ENCODE peak calls at places on chromosomes 5 and 9, in seven cellular contexts. One of them, this sample, is unnamed.

GRCh38 chr5:103375356-103375755 is 116.8 kb downstream of the MACIR start:
- DNase-seq in fibroblast of lung: peak
- DNase-seq in astrocyte: peak
- DNase-seq in GM13976: no peak
- DNase-seq in astrocyte of the spinal cord: peak
- DNase-seq in ascending aorta: no peak
- DNase-seq in uterus: no peak
- DNase-seq in this sample: no peak

GRCh38 chr5:81971086-81971693 is 633 bp upstream of the ATG10 start:
- DNase-seq in fibroblast of lung: peak
- DNase-seq in astrocyte: peak
- DNase-seq in GM13976: peak
- DNase-seq in astrocyte of the spinal cord: peak
- DNase-seq in ascending aorta: no peak
- DNase-seq in uterus: no peak
- DNase-seq in this sample: peak

GRCh38 chr5:54455413-54456157 is at the start of gene HSPB3:
- DNase-seq in fibroblast of lung: peak
- DNase-seq in astrocyte: peak
- DNase-seq in GM13976: no peak
- DNase-seq in astrocyte of the spinal cord: peak
- DNase-seq in ascending aorta: no peak
- DNase-seq in uterus: peak
- DNase-seq in this sample: no peak

GRCh38 chr9:114287763-114288232 is 35.1 kb upstream of the ORM1 start:
- DNase-seq in fibroblast of lung: no peak
- DNase-seq in astrocyte: no peak
- DNase-seq in GM13976: no peak
- DNase-seq in astrocyte of the spinal cord: no peak
- DNase-seq in ascending aorta: peak
- DNase-seq in uterus: peak
- DNase-seq in this sample: no peak

GRCh38 chr9:4962085-4962484 is 23.0 kb upstream of the JAK2 start:
- DNase-seq in fibroblast of lung: no peak
- DNase-seq in astrocyte: no peak
- DNase-seq in GM13976: no peak
- DNase-seq in astrocyte of the spinal cord: no peak
- DNase-seq in ascending aorta: no peak
- DNase-seq in uterus: no peak
- DNase-seq in this sample: no peak

GRCh38 chr9:79765466-79765865 is 193.7 kb downstream of the TLE4 start:
- DNase-seq in fibroblast of lung: no peak
- DNase-seq in astrocyte: peak
- DNase-seq in GM13976: no peak
- DNase-seq in astrocyte of the spinal cord: peak
- DNase-seq in ascending aorta: no peak
- DNase-seq in uterus: no peak
- DNase-seq in this sample: no peak

GRCh38 chr5:143920772-143921171 is 108.8 kb downstream of the HMHB1 start:
- DNase-seq in fibroblast of lung: no peak
- DNase-seq in astrocyte: peak
- DNase-seq in GM13976: no peak
- DNase-seq in astrocyte of the spinal cord: peak
- DNase-seq in ascending aorta: no peak
- DNase-seq in uterus: no peak
- DNase-seq in this sample: no peak

GRCh38 chr5:75044406-75044805 is 8.0 kb downstream of the GCNT4 start:
- DNase-seq in fibroblast of lung: no peak
- DNase-seq in astrocyte: peak
- DNase-seq in GM13976: no peak
- DNase-seq in astrocyte of the spinal cord: no peak
- DNase-seq in ascending aorta: no peak
- DNase-seq in uterus: no peak
- DNase-seq in this sample: no peak

GRCh38 chr5:91214571-91214970 is 168.5 kb downstream of the ARRDC3 start:
- DNase-seq in fibroblast of lung: no peak
- DNase-seq in astrocyte: no peak
- DNase-seq in GM13976: no peak
- DNase-seq in astrocyte of the spinal cord: no peak
- DNase-seq in ascending aorta: no peak
- DNase-seq in uterus: no peak
- DNase-seq in this sample: no peak

GRCh38 chr5:159209438-159210305 is at the start of gene RNF145:
- DNase-seq in fibroblast of lung: peak
- DNase-seq in astrocyte: peak
- DNase-seq in GM13976: peak
- DNase-seq in astrocyte of the spinal cord: peak
- DNase-seq in ascending aorta: peak
- DNase-seq in uterus: peak
- DNase-seq in this sample: peak

GRCh38 chr5:383621-384020 is 59.4 kb upstream of the EXOC3 start:
- DNase-seq in fibroblast of lung: no peak
- DNase-seq in astrocyte: no peak
- DNase-seq in GM13976: no peak
- DNase-seq in astrocyte of the spinal cord: no peak
- DNase-seq in ascending aorta: no peak
- DNase-seq in uterus: no peak
- DNase-seq in this sample: no peak

GRCh38 chr5:128905225-128906110 is 59.8 kb upstream of the SLC27A6 start:
- DNase-seq in fibroblast of lung: peak
- DNase-seq in astrocyte: peak
- DNase-seq in GM13976: peak
- DNase-seq in astrocyte of the spinal cord: peak
- DNase-seq in ascending aorta: no peak
- DNase-seq in uterus: peak
- DNase-seq in this sample: peak

GRCh38 chr9:19441730-19442129 is 32.9 kb downstream of the ACER2 start:
- DNase-seq in fibroblast of lung: no peak
- DNase-seq in astrocyte: no peak
- DNase-seq in GM13976: peak
- DNase-seq in astrocyte of the spinal cord: no peak
- DNase-seq in ascending aorta: no peak
- DNase-seq in uterus: no peak
- DNase-seq in this sample: peak

GRCh38 chr5:72246239-72246580 is 73.8 kb downstream of the MRPS27 start:
- DNase-seq in fibroblast of lung: no peak
- DNase-seq in astrocyte: no peak
- DNase-seq in GM13976: peak
- DNase-seq in astrocyte of the spinal cord: peak
- DNase-seq in ascending aorta: no peak
- DNase-seq in uterus: no peak
- DNase-seq in this sample: peak

GRCh38 chr9:103364753-103365152 is 369.6 kb downstream of the CYLC2 start:
- DNase-seq in fibroblast of lung: no peak
- DNase-seq in astrocyte: peak
- DNase-seq in GM13976: no peak
- DNase-seq in astrocyte of the spinal cord: peak
- DNase-seq in ascending aorta: no peak
- DNase-seq in uterus: no peak
- DNase-seq in this sample: no peak
- TF ChIP-seq CTCF in fibroblast of lung: no peak
- TF ChIP-seq CTCF in astrocyte: no peak
- TF ChIP-seq CTCF in GM13976: no peak
- TF ChIP-seq CTCF in astrocyte of the spinal cord: no peak
- TF ChIP-seq CTCF in ascending aorta: no peak
- TF ChIP-seq CTCF in uterus: no peak
- TF ChIP-seq CTCF in this sample: no peak

GRCh38 chr9:132914924-132915323 is 29.5 kb downstream of the TSC1 start:
- DNase-seq in fibroblast of lung: no peak
- DNase-seq in astrocyte: no peak
- DNase-seq in GM13976: no peak
- DNase-seq in astrocyte of the spinal cord: no peak
- DNase-seq in ascending aorta: no peak
- DNase-seq in uterus: no peak
- DNase-seq in this sample: no peak
- TF ChIP-seq CTCF in fibroblast of lung: no peak
- TF ChIP-seq CTCF in astrocyte: no peak
- TF ChIP-seq CTCF in GM13976: no peak
- TF ChIP-seq CTCF in astrocyte of the spinal cord: no peak
- TF ChIP-seq CTCF in ascending aorta: no peak
- TF ChIP-seq CTCF in uterus: no peak
- TF ChIP-seq CTCF in this sample: no peak

GRCh38 chr5:160463775-160464465 is 42.3 kb downstream of the PTTG1 start:
- DNase-seq in fibroblast of lung: peak
- DNase-seq in astrocyte: peak
- DNase-seq in GM13976: no peak
- DNase-seq in astrocyte of the spinal cord: peak
- DNase-seq in ascending aorta: no peak
- DNase-seq in uterus: no peak
- DNase-seq in this sample: no peak

GRCh38 chr5:160464466-160464797 is 42.8 kb downstream of the PTTG1 start:
- DNase-seq in fibroblast of lung: no peak
- DNase-seq in astrocyte: no peak
- DNase-seq in GM13976: no peak
- DNase-seq in astrocyte of the spinal cord: no peak
- DNase-seq in ascending aorta: no peak
- DNase-seq in uterus: no peak
- DNase-seq in this sample: no peak

GRCh38 chr5:160466889-160467554 is 45.4 kb downstream of the PTTG1 start:
- DNase-seq in fibroblast of lung: no peak
- DNase-seq in astrocyte: no peak
- DNase-seq in GM13976: no peak
- DNase-seq in astrocyte of the spinal cord: no peak
- DNase-seq in ascending aorta: no peak
- DNase-seq in uterus: no peak
- DNase-seq in this sample: no peak

GRCh38 chr5:160467555-160468418 is 46.1 kb downstream of the PTTG1 start:
- DNase-seq in fibroblast of lung: peak
- DNase-seq in astrocyte: peak
- DNase-seq in GM13976: peak
- DNase-seq in astrocyte of the spinal cord: peak
- DNase-seq in ascending aorta: no peak
- DNase-seq in uterus: peak
- DNase-seq in this sample: peak

GRCh38 chr5:160466121-160466520 is 44.5 kb downstream of the PTTG1 start:
- DNase-seq in fibroblast of lung: no peak
- DNase-seq in astrocyte: no peak
- DNase-seq in GM13976: no peak
- DNase-seq in astrocyte of the spinal cord: no peak
- DNase-seq in ascending aorta: no peak
- DNase-seq in uterus: no peak
- DNase-seq in this sample: no peak
- TF ChIP-seq CTCF in fibroblast of lung: no peak
- TF ChIP-seq CTCF in astrocyte: no peak
- TF ChIP-seq CTCF in GM13976: no peak
- TF ChIP-seq CTCF in astrocyte of the spinal cord: no peak
- TF ChIP-seq CTCF in ascending aorta: no peak
- TF ChIP-seq CTCF in uterus: no peak
- TF ChIP-seq CTCF in this sample: no peak

GRCh38 chr9:35813434-35814105 is 1.3 kb downstream of the HINT2 start:
- DNase-seq in fibroblast of lung: no peak
- DNase-seq in astrocyte: no peak
- DNase-seq in GM13976: no peak
- DNase-seq in astrocyte of the spinal cord: no peak
- DNase-seq in ascending aorta: no peak
- DNase-seq in uterus: no peak
- DNase-seq in this sample: no peak
- TF ChIP-seq CTCF in fibroblast of lung: peak
- TF ChIP-seq CTCF in astrocyte: peak
- TF ChIP-seq CTCF in GM13976: no peak
- TF ChIP-seq CTCF in astrocyte of the spinal cord: peak
- TF ChIP-seq CTCF in ascending aorta: no peak
- TF ChIP-seq CTCF in uterus: no peak
- TF ChIP-seq CTCF in this sample: no peak

DNA sequence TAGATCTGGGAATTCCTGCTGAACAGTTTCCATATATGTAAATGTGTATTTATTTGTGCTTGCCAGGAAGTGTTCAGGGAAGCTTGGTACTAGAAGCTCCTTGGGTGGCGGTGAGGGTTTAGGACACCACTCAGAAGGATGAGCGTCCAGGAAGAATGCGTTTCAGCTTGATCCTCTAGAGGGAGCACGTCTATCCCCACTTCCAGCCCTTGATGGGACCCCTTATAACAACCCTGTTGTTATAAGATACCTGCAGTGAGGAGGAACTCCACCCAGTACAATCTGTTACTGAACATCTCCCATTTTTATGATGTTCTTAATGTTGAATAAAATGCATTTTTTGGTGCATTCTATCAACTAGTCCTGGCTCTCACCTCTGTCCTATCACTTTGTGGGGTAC is 88.9 kb downstream of the CYFIP2 start:
- DNase-seq in fibroblast of lung: no peak
- DNase-seq in astrocyte: no peak
- DNase-seq in GM13976: no peak
- DNase-seq in astrocyte of the spinal cord: no peak
- DNase-seq in ascending aorta: no peak
- DNase-seq in uterus: no peak
- DNase-seq in this sample: no peak
- TF ChIP-seq CTCF in fibroblast of lung: peak
- TF ChIP-seq CTCF in astrocyte: peak
- TF ChIP-seq CTCF in GM13976: no peak
- TF ChIP-seq CTCF in astrocyte of the spinal cord: peak
- TF ChIP-seq CTCF in ascending aorta: no peak
- TF ChIP-seq CTCF in uterus: no peak
- TF ChIP-seq CTCF in this sample: no peak

GRCh38 chr9:90895786-90896185 is 94.2 kb downstream of the SYK start:
- DNase-seq in fibroblast of lung: no peak
- DNase-seq in astrocyte: no peak
- DNase-seq in GM13976: no peak
- DNase-seq in astrocyte of the spinal cord: no peak
- DNase-seq in ascending aorta: no peak
- DNase-seq in uterus: no peak
- DNase-seq in this sample: no peak

GRCh38 chr9:90893706-90894105 is 92.1 kb downstream of the SYK start:
- DNase-seq in fibroblast of lung: no peak
- DNase-seq in astrocyte: no peak
- DNase-seq in GM13976: no peak
- DNase-seq in astrocyte of the spinal cord: no peak
- DNase-seq in ascending aorta: no peak
- DNase-seq in uterus: no peak
- DNase-seq in this sample: no peak

GRCh38 chr9:90896231-90896630 is 94.6 kb downstream of the SYK start:
- DNase-seq in fibroblast of lung: no peak
- DNase-seq in astrocyte: no peak
- DNase-seq in GM13976: no peak
- DNase-seq in astrocyte of the spinal cord: no peak
- DNase-seq in ascending aorta: no peak
- DNase-seq in uterus: no peak
- DNase-seq in this sample: no peak

GRCh38 chr9:90898229-90898628 is 96.6 kb downstream of the SYK start:
- DNase-seq in fibroblast of lung: peak
- DNase-seq in astrocyte: no peak
- DNase-seq in GM13976: no peak
- DNase-seq in astrocyte of the spinal cord: no peak
- DNase-seq in ascending aorta: no peak
- DNase-seq in uterus: no peak
- DNase-seq in this sample: no peak

GRCh38 chr9:90894956-90895687 is 93.5 kb downstream of the SYK start:
- DNase-seq in fibroblast of lung: peak
- DNase-seq in astrocyte: no peak
- DNase-seq in GM13976: no peak
- DNase-seq in astrocyte of the spinal cord: no peak
- DNase-seq in ascending aorta: no peak
- DNase-seq in uterus: no peak
- DNase-seq in this sample: no peak
- TF ChIP-seq CTCF in fibroblast of lung: peak
- TF ChIP-seq CTCF in astrocyte: peak
- TF ChIP-seq CTCF in GM13976: peak
- TF ChIP-seq CTCF in astrocyte of the spinal cord: peak
- TF ChIP-seq CTCF in ascending aorta: no peak
- TF ChIP-seq CTCF in uterus: no peak
- TF ChIP-seq CTCF in this sample: peak